ENCODE peak calls at places on chromosomes 2 and 18, in seven cellular contexts. F is amygdala, L is iPS-NIHi11, B is fibroblast of lung, Q is NCI-H2081, D is EH, A is GM13976. I is an unnamed sample.

GRCh38 chr2:233051241-233052149 is 8.6 kb upstream of the INPP5D start:
- DNase-seq in F (no peak), L (peak; percentile 70), B (peak; percentile 83), Q (no peak), D (peak; percentile 62), A (no peak), I (peak; percentile 24)

GRCh38 chr2:218993345-218994315 is at the start of gene CRYBA2:
- DNase-seq in F (no peak), L (no peak), B (peak; percentile 20), Q (peak; percentile 88), D (peak; percentile 31), A (no peak), I (no peak)

GRCh38 chr18:35458271-35458670 is 39.5 kb downstream of the INO80C start:
- DNase-seq in F (no peak), L (no peak), B (peak; percentile 38), Q (peak; percentile 71), D (no peak), A (no peak), I (no peak)

GRCh38 chr2:17429130-17429529 is 89.1 kb downstream of the RAD51AP2 start:
- DNase-seq in F (no peak), L (no peak), B (peak; percentile 88), Q (no peak), D (no peak), A (no peak), I (peak; percentile 3)

GRCh38 chr2:143949121-143949848 is 570.6 kb downstream of the ZEB2 start:
- DNase-seq in F (no peak), L (no peak), B (peak; percentile 45), Q (no peak), D (peak; percentile 62), A (no peak), I (peak; percentile 44)

GRCh38 chr2:96342085-96342484 is 6.5 kb downstream of the NCAPH start:
- DNase-seq in F (no peak), L (no peak), B (peak; percentile 90), Q (peak; percentile 23), D (peak; percentile 85), A (no peak), I (peak; percentile 95)

GRCh38 chr2:42969231-42970150 is 177.1 kb upstream of the HAAO start:
- DNase-seq in F (no peak), L (no peak), B (peak; percentile 94), Q (no peak), D (peak; percentile 95), A (no peak), I (peak; percentile 92)

GRCh38 chr2:84924173-84925106 is 19.0 kb downstream of the TMSB10 start:
- DNase-seq in F (no peak), L (no peak), B (peak; percentile 68), Q (no peak), D (peak; percentile 46), A (no peak), I (peak; percentile 30)

GRCh38 chr2:218877331-218877730 is 3.3 kb upstream of the WNT10A start:
- DNase-seq in F (no peak), L (no peak), B (no peak), Q (no peak), D (no peak), A (no peak), I (no peak)

GRCh38 chr2:109162999-109163398 is 34.0 kb downstream of the SH3RF3 start:
- DNase-seq in F (no peak), L (no peak), B (peak; percentile 81), Q (peak; percentile 89), D (peak; percentile 74), A (no peak), I (no peak)

GRCh38 chr2:232455426-232456255 is at the start of gene ALPI:
- DNase-seq in F (no peak), L (no peak), B (no peak), Q (no peak), D (no peak), A (peak; percentile 18), I (no peak)

GRCh38 chr2:32711219-32711618 is 83.4 kb downstream of the TTC27 start:
- DNase-seq in F (no peak), L (no peak), B (peak; percentile 92), Q (no peak), D (peak; percentile 82), A (no peak), I (peak; percentile 93)